ENCODE peak calls at places on chromosomes 13 and 19, in five cellular contexts. Z is CD8-positive, alpha-beta T cell; M is cardiac muscle cell; B is HCT116; E is SK-N-SH. W is an unnamed sample. For H3K4me1 and H3K36me3, the result is how much of the 10 kb centered on the place peaks cover.

GRCh38 chr13:35139591-35139990 is 197.5 kb downstream of the NBEA start:
- DNase-seq in Z (no peak), M (peak), B (no peak), E (no peak), W (no peak)

GRCh38 chr19:38519168-38519567 is 85.7 kb downstream of the RYR1 start:
- DNase-seq in Z (no peak), M (no peak), B (no peak), E (no peak), W (no peak)

GRCh38 chr13:20772401-20773131 is 1.2 kb downstream of the EEF1AKMT1 start:
- DNase-seq in Z (no peak), M (peak), B (no peak), E (no peak), W (no peak)

GRCh38 chr19:13894552-13894951 is 11.4 kb downstream of the BRME1 start:
- DNase-seq in Z (no peak), M (no peak), B (no peak), E (no peak), W (no peak)

GRCh38 chr13:28558567-28558966 is 63.6 kb upstream of the FLT1 start:
- DNase-seq in Z (no peak), M (peak), B (no peak), E (no peak), W (no peak)

GRCh38 chr19:30752201-30752600 is 380.0 kb downstream of the ZNF536 start:
- DNase-seq in Z (no peak), M (no peak), B (no peak), E (no peak), W (no peak)

GRCh38 chr13:20058476-20058875 is 99.9 kb downstream of the ZMYM2 start:
- DNase-seq in Z (no peak), M (no peak), B (no peak), E (no peak), W (no peak)

GRCh38 chr13:47190696-47191095 is 293.8 kb upstream of the HTR2A start:
- DNase-seq in Z (no peak), M (no peak), B (no peak), E (no peak), W (no peak)

GRCh38 chr13:111256946-111257345 is 63.5 kb upstream of the TEX29 start:
- DNase-seq in Z (no peak), M (no peak), B (no peak), E (no peak), W (no peak)
- H3K27ac ChIP-seq in Z (no peak), M (no peak), B (no peak), E (no peak), W (no peak)

GRCh38 chr19:58355891-58356235 is 2.6 kb upstream of the A1BG start:
- DNase-seq in Z (no peak), M (no peak), B (no peak), E (no peak), W (no peak)

GRCh38 chr19:58353717-58354477 is 605 bp upstream of the A1BG start:
- DNase-seq in Z (no peak), M (no peak), B (no peak), E (no peak), W (no peak)

GRCh38 chr19:58356236-58356970 is 3.1 kb upstream of the A1BG start:
- DNase-seq in Z (no peak), M (peak), B (no peak), E (no peak), W (no peak)

GRCh38 chr19:58354478-58355030 is 1.3 kb upstream of the A1BG start:
- DNase-seq in Z (no peak), M (no peak), B (no peak), E (no peak), W (no peak)

DNA sequence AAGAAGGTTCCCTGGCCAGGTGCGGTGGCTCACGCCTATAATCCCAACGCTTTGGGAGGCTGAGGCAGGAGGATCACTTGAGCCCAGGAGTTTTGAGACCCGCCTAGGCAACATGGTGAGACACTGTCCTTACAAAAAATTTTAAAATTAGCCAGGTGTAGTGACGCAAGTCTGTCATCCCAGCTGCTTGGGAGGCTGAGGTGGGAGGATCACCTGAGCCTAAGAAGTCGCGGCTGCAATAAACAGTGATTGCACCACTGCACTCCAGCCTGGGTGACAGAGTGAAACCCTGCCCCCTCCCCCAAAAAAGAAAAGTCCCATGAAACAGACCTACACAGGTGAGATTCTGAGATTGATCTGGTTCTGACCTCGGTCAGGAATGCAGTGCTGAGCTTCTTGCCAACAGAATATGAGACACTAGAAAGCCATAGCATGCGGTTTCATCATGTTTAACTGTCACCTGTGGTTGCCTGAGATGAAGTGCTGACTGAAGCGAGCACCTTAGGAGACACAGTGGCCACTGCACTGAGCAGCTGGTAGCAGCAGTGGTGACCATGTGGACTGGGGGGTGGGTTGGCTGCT is 2.0 kb upstream of the A1BG start:
- DNase-seq in Z (no peak), M (no peak), B (no peak), E (no peak), W (no peak)
- H3K4me1 ChIP-seq in Z (under half), M (under half), B (under half), E (under half), W (under half)

GRCh38 chr19:52039169-52039568 is 9.5 kb downstream of the ZNF432 start:
- DNase-seq in Z (no peak), M (no peak), B (no peak), E (no peak), W (no peak)
- H3K36me3 ChIP-seq in Z (half or more), M (half or more), B (under half), E (half or more), W (half or more)

GRCh38 chr19:1074512-1075283 is 7.7 kb downstream of the ARHGAP45 start:
- DNase-seq in Z (peak), M (no peak), B (no peak), E (peak), W (peak)

GRCh38 chr19:1073063-1073955 is 6.3 kb downstream of the ARHGAP45 start:
- DNase-seq in Z (no peak), M (no peak), B (no peak), E (no peak), W (no peak)

GRCh38 chr19:1072371-1073015 is 5.5 kb downstream of the ARHGAP45 start:
- DNase-seq in Z (no peak), M (no peak), B (no peak), E (no peak), W (no peak)

GRCh38 chr19:1076046-1076386 is 9.0 kb downstream of the ARHGAP45 start:
- DNase-seq in Z (no peak), M (no peak), B (no peak), E (no peak), W (no peak)

GRCh38 chr19:1073956-1074511 is 7.1 kb downstream of the ARHGAP45 start:
- DNase-seq in Z (no peak), M (no peak), B (no peak), E (no peak), W (no peak)
- H3K27ac ChIP-seq in Z (peak), M (no peak), B (peak), E (no peak), W (no peak)

GRCh38 chr13:99305180-99305965 is 1.8 kb downstream of the GPR183 start:
- DNase-seq in Z (no peak), M (no peak), B (no peak), E (no peak), W (no peak)
- H3K4me1 ChIP-seq in Z (half or more), M (under half), B (under half), E (under half), W (under half)

GRCh38 chr19:1912760-1913505 is 7.7 kb downstream of the ADAT3 start:
- DNase-seq in Z (no peak), M (no peak), B (no peak), E (no peak), W (no peak)

GRCh38 chr19:1911098-1911497 is 5.9 kb downstream of the ADAT3 start:
- DNase-seq in Z (no peak), M (no peak), B (no peak), E (no peak), W (no peak)

GRCh38 chr19:1911995-1912394 is 6.8 kb downstream of the ADAT3 start:
- DNase-seq in Z (no peak), M (no peak), B (no peak), E (no peak), W (no peak)

GRCh38 chr19:1914826-1915341 is 9.7 kb downstream of the ADAT3 start:
- DNase-seq in Z (no peak), M (no peak), B (no peak), E (no peak), W (no peak)

DNA sequence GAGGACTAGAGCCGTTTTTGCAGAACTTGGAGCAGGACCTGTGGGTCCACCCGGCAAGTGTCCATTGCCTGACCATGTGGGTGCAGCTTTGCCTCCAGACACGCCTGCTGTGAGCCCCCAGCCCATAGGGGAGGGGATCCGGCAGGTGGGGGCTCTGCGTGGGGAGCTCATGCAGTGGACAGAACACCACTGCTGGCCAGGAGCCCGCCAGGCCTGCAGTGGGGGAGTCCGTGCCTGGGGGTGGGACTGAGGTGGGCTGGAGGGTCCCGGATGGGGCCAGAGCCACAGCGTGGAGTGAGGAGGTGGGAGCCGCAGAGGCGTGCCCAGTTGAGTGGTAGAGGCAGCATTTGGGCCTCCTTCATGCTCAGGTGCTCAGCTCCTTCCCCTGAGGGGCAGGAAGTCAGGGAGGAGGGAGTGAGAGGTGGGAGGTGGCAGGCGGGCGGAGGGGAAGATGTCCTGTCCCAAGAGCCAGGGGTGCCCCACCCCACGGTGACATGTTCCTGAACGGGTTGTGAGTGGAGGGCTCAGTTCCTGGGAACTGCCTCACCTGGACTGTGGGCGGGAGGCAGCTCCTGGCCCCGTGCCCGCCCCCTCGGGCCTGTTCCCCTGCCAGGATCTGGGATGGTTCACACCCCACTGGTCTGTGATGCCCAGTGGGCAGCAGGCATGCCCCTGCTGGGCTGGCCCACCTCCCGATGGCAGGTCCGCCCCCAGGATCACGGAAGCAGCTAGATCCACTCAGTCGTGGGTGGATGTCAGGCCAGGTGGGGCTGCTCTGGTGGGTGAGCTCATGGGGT is 8.8 kb downstream of the ADAT3 start:
- DNase-seq in Z (no peak), M (no peak), B (no peak), E (no peak), W (no peak)
- H3K36me3 ChIP-seq in Z (under half), M (under half), B (under half), E (under half), W (under half)

DNA sequence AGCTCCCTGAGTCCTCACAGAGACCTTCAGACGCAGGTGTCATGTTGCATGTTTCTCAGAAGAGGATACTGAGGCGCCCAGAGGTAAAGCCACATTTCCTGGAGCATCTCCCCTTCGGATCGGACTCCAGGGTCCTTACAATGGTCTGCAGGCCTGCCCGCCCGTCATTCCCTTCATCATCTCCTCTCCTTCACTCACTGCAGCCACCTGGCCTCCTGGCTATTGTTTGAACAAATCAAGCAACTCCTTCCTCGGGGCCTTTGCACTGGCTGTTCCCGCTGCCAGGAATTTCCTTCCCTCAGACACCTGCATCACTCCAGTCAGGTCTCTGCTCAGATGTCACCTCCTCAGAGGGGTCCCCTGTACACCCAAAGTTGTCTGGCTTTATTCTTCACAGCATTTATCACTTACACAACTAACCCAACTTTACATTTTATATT is 20.3 kb downstream of the CEACAM16 start:
- DNase-seq in Z (no peak), M (no peak), B (no peak), E (no peak), W (no peak)
- H3K27ac ChIP-seq in Z (no peak), M (peak), B (peak), E (peak), W (no peak)

GRCh38 chr19:29614046-29614445 is 8.0 kb downstream of the POP4 start:
- DNase-seq in Z (no peak), M (no peak), B (no peak), E (no peak), W (no peak)
- H3K4me1 ChIP-seq in Z (under half), M (under half), B (under half), E (under half), W (under half)

W was measured in SJCRH30.